ENCODE peak calls at places on chromosomes 5 and 9, in four cellular contexts. One of them, this sample, is unnamed.

GRCh38 chr5:14675309-14675708 is 10.8 kb downstream of the OTULIN start:
- DNase-seq in AG04450: no peak
- DNase-seq in CD8-positive, alpha-beta T cell: no peak
- DNase-seq in fibroblast of villous mesenchyme: no peak
- DNase-seq in this sample: no peak

GRCh38 chr9:127505396-127506116 is 54.2 kb downstream of the LRSAM1 start:
- DNase-seq in fibroblast of villous mesenchyme: peak
- DNase-seq in CD8-positive, alpha-beta T cell: no peak
- DNase-seq in AG04450: no peak
- DNase-seq in this sample: no peak

GRCh38 chr9:92293075-92293354 is 482 bp downstream of the IARS1 start:
- DNase-seq in fibroblast of villous mesenchyme: no peak
- DNase-seq in CD8-positive, alpha-beta T cell: no peak
- DNase-seq in AG04450: no peak
- DNase-seq in this sample: no peak

GRCh38 chr9:36132081-36132480 is 4.5 kb upstream of the GLIPR2 start:
- DNase-seq in AG04450: no peak
- DNase-seq in CD8-positive, alpha-beta T cell: no peak
- DNase-seq in fibroblast of villous mesenchyme: peak
- DNase-seq in this sample: no peak

GRCh38 chr9:121942313-121942712 is 150.8 kb downstream of the TTLL11 start:
- DNase-seq in fibroblast of villous mesenchyme: no peak
- DNase-seq in CD8-positive, alpha-beta T cell: no peak
- DNase-seq in AG04450: no peak
- DNase-seq in this sample: no peak

GRCh38 chr5:175718401-175719108 is 60.7 kb downstream of the HRH2 start:
- DNase-seq in fibroblast of villous mesenchyme: peak
- DNase-seq in CD8-positive, alpha-beta T cell: no peak
- DNase-seq in AG04450: no peak
- DNase-seq in this sample: no peak

GRCh38 chr5:133332732-133333024 is 279.7 kb downstream of the FSTL4 start:
- DNase-seq in fibroblast of villous mesenchyme: no peak
- DNase-seq in AG04450: no peak
- DNase-seq in CD8-positive, alpha-beta T cell: no peak
- DNase-seq in this sample: no peak

GRCh38 chr9:109499631-109500120 is 1.6 kb upstream of the PTPN3 start:
- DNase-seq in CD8-positive, alpha-beta T cell: no peak
- DNase-seq in AG04450: no peak
- DNase-seq in fibroblast of villous mesenchyme: no peak
- DNase-seq in this sample: no peak

GRCh38 chr9:38311382-38312270 is 80.9 kb upstream of the ALDH1B1 start:
- DNase-seq in fibroblast of villous mesenchyme: no peak
- DNase-seq in CD8-positive, alpha-beta T cell: no peak
- DNase-seq in AG04450: no peak
- DNase-seq in this sample: no peak

GRCh38 chr5:82386576-82386975 is 108.4 kb upstream of the RPS23 start:
- DNase-seq in CD8-positive, alpha-beta T cell: no peak
- DNase-seq in AG04450: no peak
- DNase-seq in fibroblast of villous mesenchyme: no peak
- DNase-seq in this sample: no peak

GRCh38 chr9:9747787-9748186 is 865.0 kb downstream of the PTPRD start:
- DNase-seq in CD8-positive, alpha-beta T cell: no peak
- DNase-seq in AG04450: no peak
- DNase-seq in fibroblast of villous mesenchyme: peak
- DNase-seq in this sample: no peak

GRCh38 chr9:21317956-21318923 is 13.1 kb upstream of the IFNA5 start:
- DNase-seq in AG04450: no peak
- DNase-seq in fibroblast of villous mesenchyme: peak
- DNase-seq in CD8-positive, alpha-beta T cell: no peak
- DNase-seq in this sample: peak

GRCh38 chr5:76669245-76669644 is 46.0 kb upstream of the F2RL2 start:
- DNase-seq in AG04450: no peak
- DNase-seq in CD8-positive, alpha-beta T cell: no peak
- DNase-seq in fibroblast of villous mesenchyme: no peak
- DNase-seq in this sample: no peak

GRCh38 chr5:10594591-10595210 is 30.8 kb downstream of the ANKRD33B start:
- DNase-seq in fibroblast of villous mesenchyme: peak
- DNase-seq in CD8-positive, alpha-beta T cell: no peak
- DNase-seq in AG04450: no peak
- DNase-seq in this sample: no peak

DNA sequence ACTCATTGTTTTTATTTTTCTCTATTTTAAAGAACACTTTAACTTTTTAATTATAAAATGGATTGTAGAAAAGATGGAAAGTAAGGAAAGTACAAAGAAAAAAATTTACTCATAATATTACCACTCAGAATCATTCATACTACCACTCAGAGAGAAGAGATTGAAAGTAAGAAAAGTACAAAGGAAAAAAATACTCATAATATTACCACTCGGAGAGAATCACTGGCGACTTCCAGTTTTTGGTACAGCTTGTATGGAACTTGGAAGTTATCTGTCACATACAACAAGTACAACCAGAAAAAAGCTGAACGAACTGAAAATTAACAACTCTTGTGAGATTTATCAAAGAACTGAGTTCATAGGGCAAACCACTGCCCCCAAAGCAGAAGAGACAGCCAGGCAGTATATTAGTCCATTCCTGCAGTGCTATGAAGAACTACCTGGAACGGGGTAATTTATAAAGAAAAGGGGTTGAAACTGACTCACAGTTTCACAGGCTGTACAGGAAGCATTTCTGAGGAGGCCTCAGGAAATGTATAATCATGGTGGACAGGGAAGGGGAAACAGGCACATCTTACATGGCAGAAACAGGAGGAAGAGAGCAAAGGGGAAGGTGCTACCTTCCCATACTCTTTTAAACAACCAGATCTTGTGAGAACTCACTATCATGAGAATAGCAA is 183.9 kb downstream of the SMARCA2 start:
- DNase-seq in AG04450: no peak
- DNase-seq in CD8-positive, alpha-beta T cell: no peak
- DNase-seq in fibroblast of villous mesenchyme: no peak
- DNase-seq in this sample: no peak
- H3K4me3 ChIP-seq in AG04450: no peak
- H3K4me3 ChIP-seq in CD8-positive, alpha-beta T cell: no peak
- H3K4me3 ChIP-seq in fibroblast of villous mesenchyme: no peak
- H3K4me3 ChIP-seq in this sample: no peak

GRCh38 chr5:32027717-32028321 is 146.3 kb downstream of the GOLPH3 start:
- DNase-seq in CD8-positive, alpha-beta T cell: no peak
- DNase-seq in fibroblast of villous mesenchyme: peak
- DNase-seq in AG04450: peak
- DNase-seq in this sample: peak
- H3K4me3 ChIP-seq in CD8-positive, alpha-beta T cell: no peak
- H3K4me3 ChIP-seq in fibroblast of villous mesenchyme: peak
- H3K4me3 ChIP-seq in AG04450: peak
- H3K4me3 ChIP-seq in this sample: peak

DNA sequence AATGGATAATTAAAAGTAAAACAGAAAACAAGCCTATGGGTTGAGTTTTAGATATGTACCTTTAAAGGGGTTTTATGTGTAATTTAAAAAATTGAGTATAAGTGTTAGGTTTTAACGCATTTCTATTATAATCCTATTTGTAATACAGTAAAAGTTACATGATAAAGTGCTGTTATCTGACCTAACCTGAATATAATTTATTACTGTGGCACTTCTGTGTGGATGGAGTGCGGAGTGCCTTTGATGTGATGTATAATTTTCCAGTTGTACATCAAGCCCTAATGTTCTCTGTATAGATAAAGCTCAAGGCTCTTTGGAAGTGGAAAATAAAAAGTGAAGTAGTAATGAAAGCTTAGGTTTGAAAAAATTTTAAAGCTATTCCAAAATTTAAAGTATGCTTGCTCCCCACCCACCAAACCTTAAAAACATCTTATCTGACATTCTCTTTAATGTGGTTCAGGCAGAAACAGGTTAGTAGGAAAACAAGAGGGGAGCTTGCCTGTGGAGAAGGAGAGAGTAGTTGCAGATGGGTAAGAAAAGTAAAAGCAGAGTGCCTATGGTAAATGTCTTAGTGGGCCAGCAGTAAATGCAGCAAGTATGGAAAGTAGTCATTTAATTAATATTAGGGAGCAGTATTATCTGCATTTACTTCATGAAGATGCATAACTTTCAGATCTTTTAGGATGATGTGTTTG is 4.0 kb downstream of the MATR3 start:
- DNase-seq in AG04450: no peak
- DNase-seq in fibroblast of villous mesenchyme: no peak
- DNase-seq in CD8-positive, alpha-beta T cell: no peak
- DNase-seq in this sample: no peak
- H3K4me3 ChIP-seq in AG04450: no peak
- H3K4me3 ChIP-seq in fibroblast of villous mesenchyme: no peak
- H3K4me3 ChIP-seq in CD8-positive, alpha-beta T cell: no peak
- H3K4me3 ChIP-seq in this sample: no peak

GRCh38 chr5:93800988-93801811 is 59.8 kb upstream of the POU5F2 start:
- DNase-seq in fibroblast of villous mesenchyme: peak
- DNase-seq in CD8-positive, alpha-beta T cell: no peak
- DNase-seq in AG04450: no peak
- DNase-seq in this sample: no peak
- H3K4me3 ChIP-seq in fibroblast of villous mesenchyme: no peak
- H3K4me3 ChIP-seq in CD8-positive, alpha-beta T cell: no peak
- H3K4me3 ChIP-seq in AG04450: no peak
- H3K4me3 ChIP-seq in this sample: no peak

GRCh38 chr9:68708089-68708488 is 3.0 kb downstream of the PIP5K1B start:
- DNase-seq in AG04450: no peak
- DNase-seq in fibroblast of villous mesenchyme: no peak
- DNase-seq in CD8-positive, alpha-beta T cell: no peak
- DNase-seq in this sample: no peak

GRCh38 chr9:68704498-68704803 is 589 bp upstream of the PIP5K1B start:
- DNase-seq in CD8-positive, alpha-beta T cell: no peak
- DNase-seq in AG04450: no peak
- DNase-seq in fibroblast of villous mesenchyme: no peak
- DNase-seq in this sample: no peak

GRCh38 chr9:68706579-68707201 is 1.6 kb downstream of the PIP5K1B start:
- DNase-seq in AG04450: no peak
- DNase-seq in CD8-positive, alpha-beta T cell: no peak
- DNase-seq in fibroblast of villous mesenchyme: no peak
- DNase-seq in this sample: no peak

GRCh38 chr9:68704804-68705635 is at the start of gene PIP5K1B:
- DNase-seq in AG04450: no peak
- DNase-seq in CD8-positive, alpha-beta T cell: no peak
- DNase-seq in fibroblast of villous mesenchyme: peak
- DNase-seq in this sample: peak

DNA sequence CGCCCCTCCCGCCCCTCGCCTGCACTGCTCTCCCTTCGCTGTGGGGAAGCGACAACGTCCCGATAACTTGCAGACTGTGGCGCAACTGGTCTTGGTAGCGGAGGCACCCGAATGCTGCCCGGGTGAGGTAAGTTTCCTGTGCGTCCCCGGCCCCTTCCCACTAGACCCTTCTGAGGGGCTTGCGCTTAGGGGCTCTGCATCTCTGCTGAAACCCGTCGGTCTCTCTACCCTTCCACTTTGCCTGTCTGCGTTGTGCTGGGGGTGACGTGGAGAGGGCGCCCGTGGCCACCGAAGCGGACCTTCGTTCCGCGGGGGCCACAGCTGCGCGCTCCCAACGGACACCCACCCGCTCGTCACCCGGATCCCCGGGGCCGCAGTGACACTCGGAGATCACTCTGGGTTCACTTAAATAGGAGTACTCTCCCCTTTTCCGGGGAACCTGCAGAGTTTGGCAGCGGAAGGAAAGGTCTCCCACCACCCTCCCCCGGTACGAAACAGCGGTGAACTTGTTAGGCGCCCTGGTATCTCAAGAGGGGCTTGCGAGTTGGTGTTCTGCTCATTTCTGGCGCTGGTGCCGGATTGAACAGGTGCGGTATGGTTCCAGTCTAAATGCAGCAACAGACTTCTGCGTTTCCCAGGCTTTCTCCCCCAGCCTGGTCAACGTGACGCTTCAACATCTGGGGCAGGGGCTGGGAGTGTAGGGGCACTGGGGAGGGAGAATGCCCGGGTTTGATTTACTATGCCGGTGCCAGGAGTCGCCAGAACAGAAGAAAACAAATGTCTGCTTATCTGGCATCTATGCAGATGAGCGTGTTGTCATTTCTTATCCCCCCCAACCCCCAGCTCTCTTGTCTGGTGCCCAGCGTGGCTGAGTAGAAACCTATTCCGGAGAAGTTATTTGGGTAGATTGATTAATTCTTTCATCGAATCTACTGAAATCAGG is 867 bp downstream of the PIP5K1B start:
- DNase-seq in CD8-positive, alpha-beta T cell: no peak
- DNase-seq in AG04450: no peak
- DNase-seq in fibroblast of villous mesenchyme: no peak
- DNase-seq in this sample: no peak
- H3K4me3 ChIP-seq in CD8-positive, alpha-beta T cell: peak
- H3K4me3 ChIP-seq in AG04450: peak
- H3K4me3 ChIP-seq in fibroblast of villous mesenchyme: peak
- H3K4me3 ChIP-seq in this sample: peak

GRCh38 chr5:95406426-95407093 is 15.4 kb downstream of the FAM81B start:
- DNase-seq in AG04450: no peak
- DNase-seq in CD8-positive, alpha-beta T cell: no peak
- DNase-seq in fibroblast of villous mesenchyme: no peak
- DNase-seq in this sample: peak
- H3K4me3 ChIP-seq in AG04450: no peak
- H3K4me3 ChIP-seq in CD8-positive, alpha-beta T cell: no peak
- H3K4me3 ChIP-seq in fibroblast of villous mesenchyme: no peak
- H3K4me3 ChIP-seq in this sample: no peak

GRCh38 chr9:130173462-130173876 is 1.3 kb downstream of the NCS1 start:
- DNase-seq in AG04450: no peak
- DNase-seq in CD8-positive, alpha-beta T cell: no peak
- DNase-seq in fibroblast of villous mesenchyme: peak
- DNase-seq in this sample: no peak

GRCh38 chr9:130172161-130172857 is at the start of gene NCS1:
- DNase-seq in AG04450: no peak
- DNase-seq in CD8-positive, alpha-beta T cell: peak
- DNase-seq in fibroblast of villous mesenchyme: peak
- DNase-seq in this sample: peak

GRCh38 chr9:130171226-130172148 is 717 bp upstream of the NCS1 start:
- DNase-seq in AG04450: no peak
- DNase-seq in fibroblast of villous mesenchyme: no peak
- DNase-seq in CD8-positive, alpha-beta T cell: no peak
- DNase-seq in this sample: no peak

GRCh38 chr9:130174025-130174424 is 1.8 kb downstream of the NCS1 start:
- DNase-seq in CD8-positive, alpha-beta T cell: no peak
- DNase-seq in fibroblast of villous mesenchyme: no peak
- DNase-seq in AG04450: no peak
- DNase-seq in this sample: no peak

DNA sequence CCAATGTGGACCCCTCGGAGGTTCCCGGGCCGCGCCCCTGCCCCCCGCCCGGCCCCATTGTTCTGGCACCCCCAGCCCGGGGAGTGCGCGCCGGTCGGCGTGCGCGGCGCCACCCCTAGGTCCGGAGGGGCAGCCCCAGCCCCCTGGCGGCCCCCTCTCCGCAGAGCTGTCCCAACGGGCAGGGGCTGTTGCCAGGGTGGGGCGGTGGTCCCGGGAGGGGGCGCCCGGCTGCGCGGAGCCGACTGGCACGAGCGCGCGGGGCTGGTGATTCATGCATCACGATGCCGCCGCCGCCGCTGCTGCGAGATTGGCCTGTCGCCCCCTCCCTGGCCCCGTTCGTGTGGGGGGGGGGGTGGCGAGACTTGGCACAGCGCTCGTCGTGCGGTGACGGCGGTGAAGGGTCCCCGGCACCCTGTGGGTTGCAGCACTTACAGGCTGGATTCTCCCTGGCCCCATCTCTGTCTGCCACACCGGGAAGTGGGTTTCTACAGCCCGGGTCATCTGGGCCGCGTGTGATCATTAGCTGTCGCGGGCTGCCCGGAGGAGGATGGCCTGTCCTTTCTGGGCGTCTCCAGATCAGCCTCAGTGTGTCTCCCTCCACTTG is 756 bp downstream of the NCS1 start:
- DNase-seq in AG04450: no peak
- DNase-seq in fibroblast of villous mesenchyme: peak
- DNase-seq in CD8-positive, alpha-beta T cell: no peak
- DNase-seq in this sample: no peak
- H3K4me3 ChIP-seq in AG04450: peak
- H3K4me3 ChIP-seq in fibroblast of villous mesenchyme: peak
- H3K4me3 ChIP-seq in CD8-positive, alpha-beta T cell: peak
- H3K4me3 ChIP-seq in this sample: peak